ENCODE peak calls at places on chromosomes 13 and 19, in seven cellular contexts. Y, B, W, K, V, A and M are unnamed samples.

GRCh38 chr19:13024126-13024957 is 29.1 kb downstream of the NFIX start:
- DNase-seq in Y (no peak), B (no peak), W (peak; percentile 38), K (no peak), V (no peak), A (no peak), M (no peak)

GRCh38 chr13:71964491-71965108 is 97.6 kb upstream of the DACH1 start:
- DNase-seq in Y (no peak), B (no peak), W (no peak), K (no peak), V (peak; percentile 9), A (no peak), M (no peak)

GRCh38 chr19:55993492-55993891 is 6.9 kb downstream of the NLRP5 start:
- DNase-seq in Y (no peak), B (no peak), W (no peak), K (no peak), V (no peak), A (no peak), M (no peak)

GRCh38 chr13:112803422-112803821 is 113.6 kb downstream of the ATP11A start:
- DNase-seq in Y (no peak), B (no peak), W (no peak), K (no peak), V (no peak), A (no peak), M (no peak)

GRCh38 chr19:34904846-34905527 is 21.7 kb upstream of the ZNF30 start:
- DNase-seq in Y (no peak), B (peak; percentile 15), W (no peak), K (no peak), V (no peak), A (no peak), M (no peak)

GRCh38 chr13:84870190-84870589 is 929.0 kb downstream of the SLITRK6 start:
- DNase-seq in Y (no peak), B (no peak), W (no peak), K (peak; percentile 1), V (no peak), A (no peak), M (no peak)

GRCh38 chr19:4861147-4861546 is 6.3 kb downstream of the PLIN3 start:
- DNase-seq in Y (no peak), B (no peak), W (no peak), K (no peak), V (no peak), A (no peak), M (no peak)

GRCh38 chr13:30078059-30078458 is 227.6 kb upstream of the UBL3 start:
- DNase-seq in Y (no peak), B (no peak), W (no peak), K (no peak), V (no peak), A (no peak), M (no peak)

GRCh38 chr13:33490461-33491327 is 205.1 kb upstream of the STARD13 start:
- DNase-seq in Y (no peak), B (peak; percentile 8), W (peak; percentile 82), K (no peak), V (no peak), A (no peak), M (no peak)

GRCh38 chr19:4208385-4209094 is 20.8 kb upstream of the EBI3 start:
- DNase-seq in Y (no peak), B (no peak), W (peak; percentile 28), K (peak; percentile 37), V (no peak), A (no peak), M (no peak)

GRCh38 chr19:37692956-37693660 is 26.5 kb downstream of the ZNF607 start:
- DNase-seq in Y (no peak), B (no peak), W (no peak), K (no peak), V (no peak), A (no peak), M (no peak)

GRCh38 chr19:19537321-19538048 is 580 bp upstream of the CILP2 start:
- DNase-seq in Y (no peak), B (no peak), W (no peak), K (no peak), V (no peak), A (no peak), M (no peak)

GRCh38 chr13:75365724-75366173 is 116.2 kb downstream of the TBC1D4 start:
- DNase-seq in Y (no peak), B (no peak), W (peak; percentile 74), K (peak; percentile 83), V (peak; percentile 52), A (no peak), M (no peak)

GRCh38 chr13:73874460-73874859 is 259.7 kb downstream of the KLF12 start:
- DNase-seq in Y (no peak), B (no peak), W (no peak), K (no peak), V (no peak), A (no peak), M (no peak)

GRCh38 chr13:44142911-44143665 is 230.5 kb upstream of the SERP2 start:
- DNase-seq in Y (no peak), B (no peak), W (peak; percentile 31), K (peak; percentile 40), V (no peak), A (no peak), M (no peak)

GRCh38 chr19:41308450-41309224 is 1.3 kb upstream of the CCDC97 start:
- DNase-seq in Y (peak; percentile 96), B (peak; percentile 97), W (peak; percentile 92), K (peak; percentile 89), V (peak; percentile 90), A (peak; percentile 92), M (peak; percentile 97)

GRCh38 chr13:102346769-102347168 is 55.1 kb downstream of the FGF14 start:
- DNase-seq in Y (no peak), B (no peak), W (no peak), K (no peak), V (no peak), A (no peak), M (no peak)

GRCh38 chr19:11485245-11485837 is 4.5 kb upstream of the ELAVL3 start:
- DNase-seq in Y (no peak), B (no peak), W (no peak), K (no peak), V (no peak), A (no peak), M (no peak)

GRCh38 chr13:20824762-20825161 is 51.0 kb upstream of the EEF1AKMT1 start:
- DNase-seq in Y (no peak), B (no peak), W (no peak), K (peak; percentile 21), V (peak; percentile 30), A (no peak), M (no peak)

GRCh38 chr13:85755123-85755522 is 44.1 kb downstream of the SLITRK6 start:
- DNase-seq in Y (no peak), B (no peak), W (peak; percentile 6), K (no peak), V (no peak), A (no peak), M (no peak)

GRCh38 chr13:76969488-76970365 is 21.4 kb downstream of the ACOD1 start:
- DNase-seq in Y (no peak), B (no peak), W (no peak), K (peak; percentile 28), V (no peak), A (no peak), M (no peak)

GRCh38 chr19:39304185-39304513 is 7.9 kb downstream of the IFNL1 start:
- DNase-seq in Y (no peak), B (no peak), W (no peak), K (no peak), V (no peak), A (no peak), M (no peak)

GRCh38 chr13:28478127-28478526 is 16.8 kb downstream of the FLT1 start:
- DNase-seq in Y (no peak), B (no peak), W (peak; percentile 51), K (peak; percentile 60), V (peak; percentile 76), A (no peak), M (no peak)

GRCh38 chr13:109779074-109779473 is 7.3 kb downstream of the IRS2 start:
- DNase-seq in Y (no peak), B (no peak), W (no peak), K (no peak), V (no peak), A (no peak), M (no peak)

GRCh38 chr13:51942189-51942588 is 69.1 kb downstream of the ATP7B start:
- DNase-seq in Y (peak; percentile 17), B (no peak), W (no peak), K (no peak), V (no peak), A (no peak), M (no peak)

GRCh38 chr19:12689581-12690216 is 1.9 kb downstream of the GNG14 start:
- DNase-seq in Y (no peak), B (no peak), W (no peak), K (no peak), V (no peak), A (no peak), M (no peak)

GRCh38 chr13:110014719-110015118 is 228.3 kb upstream of the IRS2 start:
- DNase-seq in Y (no peak), B (no peak), W (no peak), K (peak; percentile 59), V (peak; percentile 75), A (no peak), M (no peak)

DNA sequence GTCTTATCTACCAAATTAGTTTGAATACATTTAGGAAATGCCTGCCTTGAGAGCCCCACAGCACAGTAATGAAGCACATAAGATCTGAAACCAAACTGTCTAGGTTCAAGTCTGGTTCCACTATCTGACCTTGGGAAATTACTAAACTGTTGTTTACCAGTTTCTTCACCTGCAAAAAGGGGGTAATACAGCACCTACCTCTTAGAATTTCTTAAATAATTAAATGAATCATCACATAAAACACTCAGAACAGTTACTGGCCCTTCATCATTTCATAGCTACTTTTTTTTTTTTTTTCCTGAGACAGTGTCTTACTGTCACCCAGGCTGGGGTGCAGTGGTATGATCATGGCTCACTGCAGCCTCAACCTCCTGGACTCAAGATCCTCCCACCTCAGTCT is 59.6 kb downstream of the USP12 start:
- DNase-seq in Y (no peak), B (no peak), W (no peak), K (no peak), V (no peak), A (no peak), M (no peak)
- TF ChIP-seq CTCF in Y (no peak), B (no peak), W (no peak), K (no peak), V (no peak), A (no peak), M (no peak)

GRCh38 chr19:7725791-7726190 is 6.1 kb downstream of the CLEC4G start:
- DNase-seq in Y (no peak), B (no peak), W (no peak), K (no peak), V (no peak), A (no peak), M (no peak)
- TF ChIP-seq CTCF in Y (no peak), B (no peak), W (no peak), K (no peak), V (no peak), A (no peak), M (no peak)

GRCh38 chr13:64446372-64446771 is 2783.8 kb downstream of the PCDH9 start:
- DNase-seq in Y (no peak), B (no peak), W (peak; percentile 9), K (no peak), V (no peak), A (no peak), M (no peak)
- TF ChIP-seq CTCF in Y (no peak), B (peak; percentile 46), W (peak; percentile 40), K (peak; percentile 15), V (peak; percentile 40), A (no peak), M (peak; percentile 31)

DNA sequence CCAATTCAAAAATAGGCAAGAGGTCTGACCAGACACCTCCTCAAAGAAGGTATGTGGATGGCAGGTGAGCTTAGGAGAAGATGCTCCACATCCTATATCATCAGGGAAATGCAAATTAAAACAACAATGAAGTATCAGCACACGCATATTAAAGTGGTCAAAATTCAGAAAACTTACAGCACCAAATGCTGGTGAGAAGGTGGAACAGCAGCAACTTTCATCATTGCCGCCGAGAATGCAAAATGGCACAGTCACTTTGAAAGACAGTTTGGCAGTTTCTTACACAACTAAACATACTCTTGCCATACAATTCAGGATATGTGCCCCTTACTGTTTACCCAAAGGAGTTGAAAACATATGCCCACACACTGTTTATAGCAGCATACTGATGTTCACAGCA is 22.4 kb downstream of the OR10H4 start:
- DNase-seq in Y (no peak), B (no peak), W (no peak), K (no peak), V (no peak), A (no peak), M (no peak)
- TF ChIP-seq CTCF in Y (no peak), B (no peak), W (no peak), K (peak; percentile 13), V (no peak), A (no peak), M (no peak)